ENCODE peak calls at places on chromosomes 11 and 22, in six cellular contexts. One of them, this sample, is unnamed.

GRCh38 chr11:124285610-124286344 is 28.0 kb downstream of the OR8D1 start:
- DNase-seq in SK-N-SH: no peak
- DNase-seq in ovary: no peak
- DNase-seq in K562: no peak
- DNase-seq in suprapubic skin: no peak
- DNase-seq in stomach: no peak
- DNase-seq in this sample: no peak

GRCh38 chr11:110438017-110438416 is 8.3 kb downstream of the FDX1 start:
- DNase-seq in SK-N-SH: no peak
- DNase-seq in ovary: no peak
- DNase-seq in K562: no peak
- DNase-seq in suprapubic skin: no peak
- DNase-seq in stomach: no peak
- DNase-seq in this sample: no peak

GRCh38 chr11:125448136-125448535 is 47.9 kb downstream of the FEZ1 start:
- DNase-seq in SK-N-SH: no peak
- DNase-seq in ovary: no peak
- DNase-seq in K562: no peak
- DNase-seq in suprapubic skin: no peak
- DNase-seq in stomach: no peak
- DNase-seq in this sample: peak; percentile 52

GRCh38 chr11:111833524-111833923 is 37.9 kb downstream of the ALG9 start:
- DNase-seq in SK-N-SH: no peak
- DNase-seq in ovary: no peak
- DNase-seq in K562: no peak
- DNase-seq in suprapubic skin: no peak
- DNase-seq in stomach: no peak
- DNase-seq in this sample: no peak

GRCh38 chr11:106459135-106459534 is 381.7 kb downstream of the AASDHPPT start:
- DNase-seq in SK-N-SH: no peak
- DNase-seq in ovary: no peak
- DNase-seq in K562: no peak
- DNase-seq in suprapubic skin: no peak
- DNase-seq in stomach: no peak
- DNase-seq in this sample: no peak

GRCh38 chr11:93537767-93538261 is 5.4 kb downstream of the SMCO4 start:
- DNase-seq in SK-N-SH: no peak
- DNase-seq in ovary: no peak
- DNase-seq in K562: no peak
- DNase-seq in suprapubic skin: no peak
- DNase-seq in stomach: peak; percentile 34
- DNase-seq in this sample: no peak

GRCh38 chr11:93236741-93237675 is 39.2 kb upstream of the SLC36A4 start:
- DNase-seq in SK-N-SH: peak; percentile 51
- DNase-seq in ovary: peak; percentile 21
- DNase-seq in K562: peak; percentile 15
- DNase-seq in suprapubic skin: no peak
- DNase-seq in stomach: no peak
- DNase-seq in this sample: no peak

GRCh38 chr11:65553301-65554001 is 4.7 kb downstream of the LTBP3 start:
- DNase-seq in SK-N-SH: no peak
- DNase-seq in ovary: peak; percentile 41
- DNase-seq in K562: peak; percentile 77
- DNase-seq in suprapubic skin: no peak
- DNase-seq in stomach: no peak
- DNase-seq in this sample: no peak

GRCh38 chr22:27331526-27332281 is 469.9 kb downstream of the MN1 start:
- DNase-seq in SK-N-SH: peak; percentile 81
- DNase-seq in ovary: peak; percentile 69
- DNase-seq in K562: no peak
- DNase-seq in suprapubic skin: no peak
- DNase-seq in stomach: peak; percentile 34
- DNase-seq in this sample: peak; percentile 74

GRCh38 chr11:60840711-60841430 is 1.0 kb upstream of the CCDC86 start:
- DNase-seq in SK-N-SH: no peak
- DNase-seq in ovary: no peak
- DNase-seq in K562: no peak
- DNase-seq in suprapubic skin: no peak
- DNase-seq in stomach: no peak
- DNase-seq in this sample: peak; percentile 76

GRCh38 chr11:102760355-102761035 is 19.9 kb downstream of the MMP10 start:
- DNase-seq in SK-N-SH: no peak
- DNase-seq in ovary: no peak
- DNase-seq in K562: no peak
- DNase-seq in suprapubic skin: no peak
- DNase-seq in stomach: no peak
- DNase-seq in this sample: no peak

GRCh38 chr11:83464181-83464580 is 178.0 kb upstream of the CCDC90B start:
- DNase-seq in SK-N-SH: no peak
- DNase-seq in ovary: no peak
- DNase-seq in K562: no peak
- DNase-seq in suprapubic skin: no peak
- DNase-seq in stomach: no peak
- DNase-seq in this sample: no peak

GRCh38 chr22:46262449-46263207 is 515 bp downstream of the PKDREJ start:
- DNase-seq in SK-N-SH: no peak
- DNase-seq in ovary: peak; percentile 65
- DNase-seq in K562: no peak
- DNase-seq in suprapubic skin: no peak
- DNase-seq in stomach: peak; percentile 65
- DNase-seq in this sample: peak; percentile 86

GRCh38 chr11:14380125-14380936 is 21.3 kb upstream of the RRAS2 start:
- DNase-seq in SK-N-SH: no peak
- DNase-seq in ovary: no peak
- DNase-seq in K562: no peak
- DNase-seq in suprapubic skin: no peak
- DNase-seq in stomach: no peak
- DNase-seq in this sample: no peak

GRCh38 chr11:14373941-14374646 is 15.1 kb upstream of the RRAS2 start:
- DNase-seq in SK-N-SH: no peak
- DNase-seq in ovary: no peak
- DNase-seq in K562: no peak
- DNase-seq in suprapubic skin: no peak
- DNase-seq in stomach: peak; percentile 29
- DNase-seq in this sample: peak; percentile 69

GRCh38 chr11:14378171-14378570 is 19.2 kb upstream of the RRAS2 start:
- DNase-seq in SK-N-SH: no peak
- DNase-seq in ovary: no peak
- DNase-seq in K562: no peak
- DNase-seq in suprapubic skin: no peak
- DNase-seq in stomach: no peak
- DNase-seq in this sample: no peak

GRCh38 chr11:14374922-14375630 is 16.1 kb upstream of the RRAS2 start:
- DNase-seq in SK-N-SH: no peak
- DNase-seq in ovary: no peak
- DNase-seq in K562: no peak
- DNase-seq in suprapubic skin: no peak
- DNase-seq in stomach: no peak
- DNase-seq in this sample: no peak

DNA sequence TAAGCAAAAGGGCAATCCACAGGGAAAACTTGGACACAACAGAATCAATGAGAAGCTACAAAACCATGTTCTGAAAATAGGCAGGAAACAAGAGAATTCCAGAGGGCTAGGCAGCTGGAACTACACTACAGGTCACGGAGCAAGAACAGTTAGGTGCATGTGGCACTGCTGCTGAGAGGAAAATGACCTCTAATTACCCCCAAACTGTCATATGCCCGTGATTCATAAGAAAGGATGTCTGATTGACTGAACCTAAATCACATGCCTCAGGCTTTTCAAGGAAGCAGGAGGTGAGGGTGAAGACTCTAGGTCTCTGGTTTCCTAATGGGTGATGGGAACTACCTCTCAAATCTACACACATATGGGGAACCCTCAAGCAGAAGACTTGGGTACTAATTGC is 17.9 kb upstream of the RRAS2 start:
- DNase-seq in SK-N-SH: no peak
- DNase-seq in ovary: no peak
- DNase-seq in K562: no peak
- DNase-seq in suprapubic skin: no peak
- DNase-seq in stomach: no peak
- DNase-seq in this sample: no peak
- TF ChIP-seq EP300 in SK-N-SH: no peak
- TF ChIP-seq EP300 in ovary: no peak
- TF ChIP-seq EP300 in K562: no peak
- TF ChIP-seq EP300 in suprapubic skin: no peak
- TF ChIP-seq EP300 in stomach: no peak
- TF ChIP-seq EP300 in this sample: no peak

GRCh38 chr11:119903821-119904220 is 174.8 kb upstream of the NECTIN1 start:
- DNase-seq in SK-N-SH: no peak
- DNase-seq in ovary: no peak
- DNase-seq in K562: no peak
- DNase-seq in suprapubic skin: no peak
- DNase-seq in stomach: no peak
- DNase-seq in this sample: no peak
- H3K27ac ChIP-seq in SK-N-SH: no peak overlapping the region
- H3K27ac ChIP-seq in ovary: no peak overlapping the region
- H3K27ac ChIP-seq in K562: no peak overlapping the region
- H3K27ac ChIP-seq in suprapubic skin: no peak overlapping the region
- H3K27ac ChIP-seq in stomach: no peak overlapping the region
- H3K27ac ChIP-seq in this sample: no peak overlapping the region

GRCh38 chr11:34480339-34480738 is 33.3 kb downstream of the ELF5 start:
- DNase-seq in SK-N-SH: no peak
- DNase-seq in ovary: no peak
- DNase-seq in K562: no peak
- DNase-seq in suprapubic skin: no peak
- DNase-seq in stomach: no peak
- DNase-seq in this sample: no peak

GRCh38 chr11:34483475-34483874 is 30.1 kb downstream of the ELF5 start:
- DNase-seq in SK-N-SH: no peak
- DNase-seq in ovary: no peak
- DNase-seq in K562: no peak
- DNase-seq in suprapubic skin: no peak
- DNase-seq in stomach: no peak
- DNase-seq in this sample: no peak

GRCh38 chr11:34476853-34477252 is 36.7 kb downstream of the ELF5 start:
- DNase-seq in SK-N-SH: no peak
- DNase-seq in ovary: no peak
- DNase-seq in K562: no peak
- DNase-seq in suprapubic skin: no peak
- DNase-seq in stomach: no peak
- DNase-seq in this sample: no peak

GRCh38 chr11:34478845-34479663 is 34.5 kb downstream of the ELF5 start:
- DNase-seq in SK-N-SH: peak; percentile 32
- DNase-seq in ovary: no peak
- DNase-seq in K562: no peak
- DNase-seq in suprapubic skin: no peak
- DNase-seq in stomach: no peak
- DNase-seq in this sample: no peak

GRCh38 chr11:34481307-34481706 is 32.3 kb downstream of the ELF5 start:
- DNase-seq in SK-N-SH: no peak
- DNase-seq in ovary: no peak
- DNase-seq in K562: no peak
- DNase-seq in suprapubic skin: no peak
- DNase-seq in stomach: no peak
- DNase-seq in this sample: no peak
- TF ChIP-seq EP300 in SK-N-SH: no peak
- TF ChIP-seq EP300 in ovary: no peak
- TF ChIP-seq EP300 in K562: no peak
- TF ChIP-seq EP300 in suprapubic skin: no peak
- TF ChIP-seq EP300 in stomach: no peak
- TF ChIP-seq EP300 in this sample: no peak

GRCh38 chr11:126965331-126965730 is 35.2 kb downstream of the KIRREL3 start:
- DNase-seq in SK-N-SH: no peak
- DNase-seq in ovary: no peak
- DNase-seq in K562: no peak
- DNase-seq in suprapubic skin: no peak
- DNase-seq in stomach: no peak
- DNase-seq in this sample: no peak
- H3K27ac ChIP-seq in SK-N-SH: no peak overlapping the region
- H3K27ac ChIP-seq in ovary: no peak overlapping the region
- H3K27ac ChIP-seq in K562: no peak overlapping the region
- H3K27ac ChIP-seq in suprapubic skin: no peak overlapping the region
- H3K27ac ChIP-seq in stomach: no peak overlapping the region
- H3K27ac ChIP-seq in this sample: no peak overlapping the region

GRCh38 chr22:44139773-44140172 is 41.0 kb upstream of the PARVG start:
- DNase-seq in SK-N-SH: no peak
- DNase-seq in ovary: no peak
- DNase-seq in K562: no peak
- DNase-seq in suprapubic skin: no peak
- DNase-seq in stomach: peak; percentile 29
- DNase-seq in this sample: no peak
- TF ChIP-seq EP300 in SK-N-SH: no peak
- TF ChIP-seq EP300 in ovary: no peak
- TF ChIP-seq EP300 in K562: no peak
- TF ChIP-seq EP300 in suprapubic skin: no peak
- TF ChIP-seq EP300 in stomach: no peak
- TF ChIP-seq EP300 in this sample: no peak

DNA sequence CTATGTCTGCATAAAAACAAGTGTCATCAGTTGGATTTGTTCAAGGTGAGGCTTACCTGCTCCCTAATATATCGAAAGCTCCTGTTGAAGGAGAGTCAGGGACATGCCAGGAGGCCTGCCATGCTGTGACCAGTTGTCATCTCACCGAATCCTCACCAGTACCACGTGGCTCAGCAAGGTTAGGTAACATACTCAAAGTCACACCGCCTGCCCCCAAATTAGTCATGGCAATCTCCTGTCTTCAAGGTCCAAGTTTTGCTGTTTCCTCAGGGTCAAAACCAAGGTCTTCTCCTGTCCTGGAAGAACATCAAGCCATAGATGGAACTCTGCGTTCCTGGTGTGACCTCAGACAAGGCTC is 67.8 kb downstream of the IGLL1 start:
- DNase-seq in SK-N-SH: no peak
- DNase-seq in ovary: no peak
- DNase-seq in K562: no peak
- DNase-seq in suprapubic skin: no peak
- DNase-seq in stomach: no peak
- DNase-seq in this sample: no peak
- H3K27ac ChIP-seq in SK-N-SH: no peak overlapping the region
- H3K27ac ChIP-seq in ovary: no peak overlapping the region
- H3K27ac ChIP-seq in K562: no peak overlapping the region
- H3K27ac ChIP-seq in suprapubic skin: no peak overlapping the region
- H3K27ac ChIP-seq in stomach: no peak overlapping the region
- H3K27ac ChIP-seq in this sample: no peak overlapping the region

GRCh38 chr22:25484498-25484897 is 80.0 kb upstream of the GRK3 start:
- DNase-seq in SK-N-SH: no peak
- DNase-seq in ovary: no peak
- DNase-seq in K562: no peak
- DNase-seq in suprapubic skin: no peak
- DNase-seq in stomach: no peak
- DNase-seq in this sample: no peak

GRCh38 chr22:25483931-25484330 is 80.5 kb upstream of the GRK3 start:
- DNase-seq in SK-N-SH: no peak
- DNase-seq in ovary: no peak
- DNase-seq in K562: no peak
- DNase-seq in suprapubic skin: no peak
- DNase-seq in stomach: no peak
- DNase-seq in this sample: no peak

GRCh38 chr22:25487508-25487907 is 77.0 kb upstream of the GRK3 start:
- DNase-seq in SK-N-SH: no peak
- DNase-seq in ovary: no peak
- DNase-seq in K562: no peak
- DNase-seq in suprapubic skin: no peak
- DNase-seq in stomach: no peak
- DNase-seq in this sample: no peak

GRCh38 chr22:25484916-25485315 is 79.6 kb upstream of the GRK3 start:
- DNase-seq in SK-N-SH: no peak
- DNase-seq in ovary: no peak
- DNase-seq in K562: no peak
- DNase-seq in suprapubic skin: no peak
- DNase-seq in stomach: no peak
- DNase-seq in this sample: no peak

GRCh38 chr22:25485626-25486545 is 78.6 kb upstream of the GRK3 start:
- DNase-seq in SK-N-SH: no peak
- DNase-seq in ovary: no peak
- DNase-seq in K562: no peak
- DNase-seq in suprapubic skin: no peak
- DNase-seq in stomach: no peak
- DNase-seq in this sample: no peak
- TF ChIP-seq EP300 in SK-N-SH: no peak
- TF ChIP-seq EP300 in ovary: no peak
- TF ChIP-seq EP300 in K562: no peak
- TF ChIP-seq EP300 in suprapubic skin: no peak
- TF ChIP-seq EP300 in stomach: no peak
- TF ChIP-seq EP300 in this sample: no peak

This sample was measured in sigmoid colon.